ENCODE peak calls at places on chromosome 18, in seven cellular contexts. One of them, this sample, is unnamed.
A peak's percentile ranks its signal among the peaks of the same experiment; 100 is the strongest.

GRCh38 chr18:32884543-32884942 is 111.7 kb upstream of the KLHL14 start:
- DNase-seq in K562: no peak
- DNase-seq in SK-N-SH: no peak
- DNase-seq in HCT116: no peak
- DNase-seq in GM12878: no peak
- DNase-seq in H1: no peak
- DNase-seq in HepG2: no peak
- DNase-seq in this sample: no peak

GRCh38 chr18:8858888-8859511 is 153.6 kb downstream of the MTCL1 start:
- DNase-seq in K562: peak; percentile 31
- DNase-seq in H1: no peak
- DNase-seq in SK-N-SH: no peak
- DNase-seq in GM12878: no peak
- DNase-seq in HepG2: no peak
- DNase-seq in HCT116: no peak
- DNase-seq in this sample: peak; percentile 13

GRCh38 chr18:28995319-28995718 is 818.4 kb upstream of the CDH2 start:
- DNase-seq in K562: no peak
- DNase-seq in H1: no peak
- DNase-seq in HCT116: peak; percentile 0
- DNase-seq in SK-N-SH: peak; percentile 7
- DNase-seq in HepG2: no peak
- DNase-seq in GM12878: no peak
- DNase-seq in this sample: no peak

GRCh38 chr18:24862225-24862893 is 401.9 kb downstream of the HRH4 start:
- DNase-seq in SK-N-SH: no peak
- DNase-seq in HCT116: no peak
- DNase-seq in K562: no peak
- DNase-seq in HepG2: no peak
- DNase-seq in H1: no peak
- DNase-seq in GM12878: no peak
- DNase-seq in this sample: no peak

GRCh38 chr18:51447943-51448342 is 250.5 kb upstream of the MEX3C start:
- DNase-seq in K562: no peak
- DNase-seq in GM12878: no peak
- DNase-seq in SK-N-SH: no peak
- DNase-seq in HepG2: no peak
- DNase-seq in H1: no peak
- DNase-seq in HCT116: no peak
- DNase-seq in this sample: no peak

GRCh38 chr18:14075196-14075595 is 57.0 kb downstream of the ZNF519 start:
- DNase-seq in H1: no peak
- DNase-seq in HCT116: no peak
- DNase-seq in SK-N-SH: no peak
- DNase-seq in GM12878: no peak
- DNase-seq in HepG2: no peak
- DNase-seq in K562: no peak
- DNase-seq in this sample: no peak

GRCh38 chr18:46761054-46761769 is 4.4 kb upstream of the ST8SIA5 start:
- DNase-seq in HepG2: no peak
- DNase-seq in H1: no peak
- DNase-seq in GM12878: no peak
- DNase-seq in K562: no peak
- DNase-seq in HCT116: no peak
- DNase-seq in SK-N-SH: no peak
- DNase-seq in this sample: no peak

GRCh38 chr18:2881490-2882195 is 34.8 kb downstream of the EMILIN2 start:
- DNase-seq in K562: no peak
- DNase-seq in HCT116: no peak
- DNase-seq in GM12878: no peak
- DNase-seq in SK-N-SH: no peak
- DNase-seq in HepG2: no peak
- DNase-seq in H1: no peak
- DNase-seq in this sample: no peak

GRCh38 chr18:42533010-42533409 is 578.0 kb downstream of the PIK3C3 start:
- DNase-seq in K562: no peak
- DNase-seq in H1: no peak
- DNase-seq in GM12878: no peak
- DNase-seq in HepG2: no peak
- DNase-seq in SK-N-SH: no peak
- DNase-seq in HCT116: no peak
- DNase-seq in this sample: no peak

GRCh38 chr18:49076767-49077166 is 126.0 kb upstream of the SMAD7 start:
- DNase-seq in HCT116: no peak
- DNase-seq in GM12878: no peak
- DNase-seq in SK-N-SH: no peak
- DNase-seq in K562: no peak
- DNase-seq in HepG2: no peak
- DNase-seq in H1: no peak
- DNase-seq in this sample: no peak

GRCh38 chr18:13612111-13612997 is 114.0 kb downstream of the FAM210A start:
- DNase-seq in K562: no peak
- DNase-seq in SK-N-SH: peak; percentile 67
- DNase-seq in GM12878: peak; percentile 94
- DNase-seq in HepG2: no peak
- DNase-seq in H1: no peak
- DNase-seq in HCT116: no peak
- DNase-seq in this sample: no peak

GRCh38 chr18:48294894-48295585 is 114.1 kb downstream of the ZBTB7C start:
- DNase-seq in K562: no peak
- DNase-seq in HepG2: no peak
- DNase-seq in GM12878: no peak
- DNase-seq in H1: no peak
- DNase-seq in HCT116: no peak
- DNase-seq in SK-N-SH: peak; percentile 38
- DNase-seq in this sample: no peak

GRCh38 chr18:75211721-75212625 is 1.4 kb downstream of the TSHZ1 start:
- DNase-seq in K562: peak; percentile 25
- DNase-seq in HepG2: peak; percentile 9
- DNase-seq in GM12878: no peak
- DNase-seq in HCT116: no peak
- DNase-seq in H1: no peak
- DNase-seq in SK-N-SH: peak; percentile 72
- DNase-seq in this sample: no peak

GRCh38 chr18:13900633-13901032 is 14.7 kb downstream of the MC2R start:
- DNase-seq in GM12878: no peak
- DNase-seq in H1: no peak
- DNase-seq in K562: no peak
- DNase-seq in HepG2: no peak
- DNase-seq in SK-N-SH: no peak
- DNase-seq in HCT116: no peak
- DNase-seq in this sample: no peak

GRCh38 chr18:79866889-79867574 is 69.3 kb downstream of the KCNG2 start:
- DNase-seq in SK-N-SH: no peak
- DNase-seq in HepG2: no peak
- DNase-seq in HCT116: no peak
- DNase-seq in GM12878: no peak
- DNase-seq in H1: no peak
- DNase-seq in K562: no peak
- DNase-seq in this sample: no peak
- TF ChIP-seq SIN3A in SK-N-SH: no peak
- TF ChIP-seq SIN3A in HepG2: no peak
- TF ChIP-seq SIN3A in HCT116: no peak
- TF ChIP-seq SIN3A in GM12878: no peak
- TF ChIP-seq SIN3A in H1: no peak
- TF ChIP-seq SIN3A in K562: no peak
- TF ChIP-seq SIN3A in this sample: no peak

GRCh38 chr18:10950080-10950875 is 199.1 kb downstream of the PIEZO2 start:
- DNase-seq in H1: no peak
- DNase-seq in GM12878: no peak
- DNase-seq in SK-N-SH: no peak
- DNase-seq in HepG2: no peak
- DNase-seq in K562: no peak
- DNase-seq in HCT116: no peak
- DNase-seq in this sample: no peak

GRCh38 chr18:10950876-10951630 is 198.3 kb downstream of the PIEZO2 start:
- DNase-seq in HCT116: no peak
- DNase-seq in GM12878: peak; percentile 88
- DNase-seq in K562: no peak
- DNase-seq in SK-N-SH: no peak
- DNase-seq in HepG2: no peak
- DNase-seq in H1: no peak
- DNase-seq in this sample: no peak

GRCh38 chr18:10951631-10952544 is 197.5 kb downstream of the PIEZO2 start:
- DNase-seq in HepG2: no peak
- DNase-seq in HCT116: no peak
- DNase-seq in K562: no peak
- DNase-seq in SK-N-SH: no peak
- DNase-seq in GM12878: peak; percentile 67
- DNase-seq in H1: no peak
- DNase-seq in this sample: no peak

GRCh38 chr18:10949655-10950054 is 199.7 kb downstream of the PIEZO2 start:
- DNase-seq in K562: no peak
- DNase-seq in HepG2: no peak
- DNase-seq in HCT116: no peak
- DNase-seq in H1: no peak
- DNase-seq in SK-N-SH: no peak
- DNase-seq in GM12878: no peak
- DNase-seq in this sample: no peak

GRCh38 chr18:10953672-10954071 is 195.7 kb downstream of the PIEZO2 start:
- DNase-seq in HCT116: no peak
- DNase-seq in SK-N-SH: no peak
- DNase-seq in HepG2: no peak
- DNase-seq in H1: no peak
- DNase-seq in GM12878: peak; percentile 84
- DNase-seq in K562: no peak
- DNase-seq in this sample: no peak
- TF ChIP-seq POLR2AphosphoS5 in HCT116: no peak
- TF ChIP-seq POLR2AphosphoS5 in SK-N-SH: no peak
- TF ChIP-seq POLR2AphosphoS5 in HepG2: no peak
- TF ChIP-seq POLR2AphosphoS5 in H1: no peak
- TF ChIP-seq POLR2AphosphoS5 in GM12878: peak; percentile 93
- TF ChIP-seq POLR2AphosphoS5 in K562: no peak
- TF ChIP-seq POLR2AphosphoS5 in this sample: no peak

GRCh38 chr18:73636355-73636754 is 511.3 kb downstream of the FBXO15 start:
- DNase-seq in HepG2: no peak
- DNase-seq in K562: no peak
- DNase-seq in H1: no peak
- DNase-seq in SK-N-SH: no peak
- DNase-seq in HCT116: no peak
- DNase-seq in GM12878: no peak
- DNase-seq in this sample: no peak

GRCh38 chr18:73639788-73640187 is 507.8 kb downstream of the FBXO15 start:
- DNase-seq in SK-N-SH: no peak
- DNase-seq in K562: no peak
- DNase-seq in H1: no peak
- DNase-seq in HCT116: no peak
- DNase-seq in HepG2: no peak
- DNase-seq in GM12878: no peak
- DNase-seq in this sample: no peak

GRCh38 chr18:73638709-73639108 is 508.9 kb downstream of the FBXO15 start:
- DNase-seq in GM12878: no peak
- DNase-seq in K562: no peak
- DNase-seq in H1: no peak
- DNase-seq in SK-N-SH: no peak
- DNase-seq in HCT116: no peak
- DNase-seq in HepG2: no peak
- DNase-seq in this sample: no peak
- TF ChIP-seq SIN3A in GM12878: no peak
- TF ChIP-seq SIN3A in K562: no peak
- TF ChIP-seq SIN3A in H1: no peak
- TF ChIP-seq SIN3A in SK-N-SH: no peak
- TF ChIP-seq SIN3A in HCT116: no peak
- TF ChIP-seq SIN3A in HepG2: no peak
- TF ChIP-seq SIN3A in this sample: no peak

GRCh38 chr18:76371804-76372203 is 123.2 kb downstream of the ZNF516 start:
- DNase-seq in H1: no peak
- DNase-seq in GM12878: no peak
- DNase-seq in HCT116: no peak
- DNase-seq in HepG2: no peak
- DNase-seq in SK-N-SH: no peak
- DNase-seq in K562: no peak
- DNase-seq in this sample: no peak

GRCh38 chr18:76373297-76373696 is 121.7 kb downstream of the ZNF516 start:
- DNase-seq in GM12878: no peak
- DNase-seq in HepG2: no peak
- DNase-seq in K562: no peak
- DNase-seq in HCT116: no peak
- DNase-seq in H1: no peak
- DNase-seq in SK-N-SH: no peak
- DNase-seq in this sample: no peak

GRCh38 chr18:76368976-76369375 is 126.1 kb downstream of the ZNF516 start:
- DNase-seq in K562: no peak
- DNase-seq in GM12878: no peak
- DNase-seq in SK-N-SH: no peak
- DNase-seq in HCT116: no peak
- DNase-seq in HepG2: no peak
- DNase-seq in H1: no peak
- DNase-seq in this sample: no peak

GRCh38 chr18:76369791-76370555 is 125.1 kb downstream of the ZNF516 start:
- DNase-seq in SK-N-SH: no peak
- DNase-seq in HepG2: no peak
- DNase-seq in K562: no peak
- DNase-seq in H1: no peak
- DNase-seq in HCT116: no peak
- DNase-seq in GM12878: no peak
- DNase-seq in this sample: no peak

GRCh38 chr18:76371301-76371700 is 123.7 kb downstream of the ZNF516 start:
- DNase-seq in SK-N-SH: no peak
- DNase-seq in GM12878: no peak
- DNase-seq in HepG2: no peak
- DNase-seq in H1: no peak
- DNase-seq in HCT116: no peak
- DNase-seq in K562: no peak
- DNase-seq in this sample: no peak
- TF ChIP-seq POLR2AphosphoS5 in SK-N-SH: no peak
- TF ChIP-seq POLR2AphosphoS5 in GM12878: no peak
- TF ChIP-seq POLR2AphosphoS5 in HepG2: no peak
- TF ChIP-seq POLR2AphosphoS5 in H1: no peak
- TF ChIP-seq POLR2AphosphoS5 in HCT116: no peak
- TF ChIP-seq POLR2AphosphoS5 in K562: no peak
- TF ChIP-seq POLR2AphosphoS5 in this sample: no peak

GRCh38 chr18:4823091-4823490 is 368.0 kb upstream of the DLGAP1 start:
- DNase-seq in HepG2: no peak
- DNase-seq in H1: no peak
- DNase-seq in SK-N-SH: no peak
- DNase-seq in GM12878: no peak
- DNase-seq in HCT116: no peak
- DNase-seq in K562: no peak
- DNase-seq in this sample: no peak
- TF ChIP-seq SIN3A in HepG2: no peak
- TF ChIP-seq SIN3A in H1: no peak
- TF ChIP-seq SIN3A in SK-N-SH: no peak
- TF ChIP-seq SIN3A in GM12878: no peak
- TF ChIP-seq SIN3A in HCT116: no peak
- TF ChIP-seq SIN3A in K562: no peak
- TF ChIP-seq SIN3A in this sample: no peak

This sample was measured in Panc1.